ENCODE peak calls at places on chromosome 10, in eight cellular contexts. V is T-helper 1 cell; M is T-helper 22 cell; A is H7; X is thyroid gland; D is naive B cell; H is thoracic aorta; F is stimulated activated CD4-positive, alpha-beta T cell treated with anti-CD3 and anti-CD28 coated beads, Interleukin-15, amount 100 ng/mL, for 24 hours. W is an unnamed sample.

GRCh38 chr10:30247704-30248103 is 101.4 kb downstream of the MTPAP start:
- DNase-seq in V (no peak), M (no peak), A (no peak), X (no peak), D (peak), H (no peak), F (no peak), W (no peak)

GRCh38 chr10:31620236-31621151 is 301.5 kb downstream of the ZEB1 start:
- DNase-seq in V (no peak), M (no peak), A (peak), X (peak), D (no peak), H (no peak), F (no peak), W (no peak)

GRCh38 chr10:132385721-132386418 is 11.1 kb upstream of the PWWP2B start:
- DNase-seq in V (no peak), M (no peak), A (peak), X (no peak), D (no peak), H (no peak), F (no peak), W (no peak)

GRCh38 chr10:59580257-59580863 is 129.3 kb downstream of the SLC16A9 start:
- DNase-seq in V (no peak), M (no peak), A (peak), X (no peak), D (no peak), H (no peak), F (no peak), W (no peak)

GRCh38 chr10:43674546-43675205 is 26.0 kb upstream of the ZNF32 start:
- DNase-seq in V (no peak), M (no peak), A (no peak), X (no peak), D (no peak), H (no peak), F (no peak), W (no peak)

GRCh38 chr10:106348933-106349332 is 815.6 kb downstream of the SORCS1 start:
- DNase-seq in V (no peak), M (no peak), A (no peak), X (no peak), D (no peak), H (no peak), F (no peak), W (no peak)

GRCh38 chr10:86224354-86225097 is 142.1 kb downstream of the GRID1 start:
- DNase-seq in V (no peak), M (no peak), A (no peak), X (no peak), D (no peak), H (no peak), F (no peak), W (no peak)

GRCh38 chr10:111207525-111207924 is 130.7 kb downstream of the ADRA2A start:
- DNase-seq in V (no peak), M (no peak), A (peak), X (no peak), D (no peak), H (no peak), F (peak), W (no peak)

GRCh38 chr10:13632879-13633437 is 46.2 kb downstream of the PRPF18 start:
- DNase-seq in V (no peak), M (no peak), A (no peak), X (no peak), D (no peak), H (no peak), F (no peak), W (no peak)

GRCh38 chr10:75083972-75084833 is 27.3 kb upstream of the SAMD8 start:
- DNase-seq in V (no peak), M (no peak), A (peak), X (no peak), D (no peak), H (no peak), F (no peak), W (no peak)

GRCh38 chr10:122159159-122159970 is 111.7 kb upstream of the BTBD16 start:
- DNase-seq in V (no peak), M (no peak), A (no peak), X (peak), D (no peak), H (no peak), F (no peak), W (no peak)

GRCh38 chr10:50152792-50153272 is 85.1 kb downstream of the WASHC2A start:
- DNase-seq in V (no peak), M (no peak), A (peak), X (peak), D (no peak), H (no peak), F (peak), W (no peak)

GRCh38 chr10:49182776-49183175 is 5.4 kb downstream of the TMEM273 start:
- DNase-seq in V (no peak), M (no peak), A (no peak), X (no peak), D (no peak), H (no peak), F (no peak), W (no peak)

GRCh38 chr10:20995123-20995978 is 98.2 kb upstream of the NEBL start:
- DNase-seq in V (no peak), M (no peak), A (no peak), X (peak), D (no peak), H (no peak), F (no peak), W (no peak)

GRCh38 chr10:47449102-47449978 is 34.6 kb downstream of the ANXA8 start:
- DNase-seq in V (no peak), M (no peak), A (no peak), X (no peak), D (no peak), H (no peak), F (no peak), W (no peak)

GRCh38 chr10:43420369-43421200 is 11.6 kb upstream of the HNRNPF start:
- DNase-seq in V (peak), M (peak), A (peak), X (peak), D (peak), H (peak), F (peak), W (peak)

GRCh38 chr10:124562425-124563060 is 100.9 kb downstream of the LHPP start:
- DNase-seq in V (no peak), M (no peak), A (no peak), X (no peak), D (no peak), H (no peak), F (no peak), W (no peak)

GRCh38 chr10:43374194-43374593 is 2.8 kb downstream of the FXYD4 start:
- DNase-seq in V (no peak), M (no peak), A (no peak), X (no peak), D (no peak), H (no peak), F (no peak), W (no peak)

GRCh38 chr10:113228570-113228969 is 278.5 kb downstream of the TCF7L2 start:
- DNase-seq in V (no peak), M (no peak), A (no peak), X (no peak), D (no peak), H (no peak), F (no peak), W (no peak)